ENCODE peak calls at places on chromosomes 12 and 14, in eight cellular contexts. P is osteocyte, S is nephron progenitor cell, R is RWPE1, Y is brain microvascular endothelial cell, T is coronary artery, C is A549, G is neural crest cell. E is an unnamed sample.

GRCh38 chr12:90099288-90099687 is 390.6 kb upstream of the ATP2B1 start:
- DNase-seq in P (no peak), S (no peak), R (no peak), Y (no peak), T (no peak), C (peak), G (no peak), E (no peak)

GRCh38 chr12:25100738-25101445 is 94.1 kb downstream of the DNAI7 start:
- DNase-seq in P (no peak), S (no peak), R (no peak), Y (no peak), T (no peak), C (no peak), G (no peak), E (no peak)

GRCh38 chr14:55628426-55628825 is 48.4 kb downstream of the KTN1 start:
- DNase-seq in P (no peak), S (no peak), R (no peak), Y (no peak), T (no peak), C (no peak), G (no peak), E (no peak)

GRCh38 chr14:69535230-69535848 is 39.3 kb downstream of the CCDC177 start:
- DNase-seq in P (no peak), S (peak), R (peak), Y (peak), T (no peak), C (peak), G (peak), E (no peak)

GRCh38 chr12:3792623-3793288 is 39.8 kb upstream of the CRACR2A start:
- DNase-seq in P (no peak), S (no peak), R (no peak), Y (no peak), T (no peak), C (no peak), G (no peak), E (no peak)

GRCh38 chr12:125518074-125518473 is 452.8 kb downstream of the AACS start:
- DNase-seq in P (no peak), S (peak), R (no peak), Y (no peak), T (no peak), C (no peak), G (peak), E (no peak)

GRCh38 chr12:3743803-3744202 is 9.1 kb downstream of the CRACR2A start:
- DNase-seq in P (no peak), S (no peak), R (no peak), Y (peak), T (no peak), C (no peak), G (no peak), E (no peak)

GRCh38 chr14:55221186-55221585 is 29.8 kb upstream of the DLGAP5 start:
- DNase-seq in P (no peak), S (no peak), R (peak), Y (peak), T (no peak), C (no peak), G (no peak), E (no peak)

GRCh38 chr14:63393002-63393401 is 74.3 kb upstream of the GPHB5 start:
- DNase-seq in P (no peak), S (no peak), R (no peak), Y (no peak), T (no peak), C (no peak), G (no peak), E (no peak)

GRCh38 chr14:55438066-55438683 is 2.2 kb downstream of the TBPL2 start:
- DNase-seq in P (no peak), S (peak), R (peak), Y (peak), T (no peak), C (peak), G (no peak), E (no peak)

GRCh38 chr12:40107803-40108620 is 2.1 kb upstream of the SLC2A13 start:
- DNase-seq in P (no peak), S (no peak), R (no peak), Y (no peak), T (no peak), C (no peak), G (no peak), E (no peak)
- TF ChIP-seq CTCF in P (no peak), S (no peak), R (peak), Y (no peak), T (no peak), C (no peak), G (no peak), E (peak)

GRCh38 chr12:52175411-52176350 is 16.1 kb downstream of the KRT80 start:
- DNase-seq in P (no peak), S (peak), R (peak), Y (no peak), T (no peak), C (no peak), G (no peak), E (no peak)
- TF ChIP-seq CTCF in P (peak), S (no peak), R (no peak), Y (peak), T (no peak), C (no peak), G (peak), E (peak)

GRCh38 chr14:60331201-60332045 is 82.4 kb downstream of the PPM1A start:
- DNase-seq in P (no peak), S (peak), R (no peak), Y (peak), T (no peak), C (peak), G (peak), E (no peak)

GRCh38 chr14:60327447-60328331 is 78.7 kb downstream of the PPM1A start:
- DNase-seq in P (no peak), S (peak), R (no peak), Y (peak), T (no peak), C (peak), G (no peak), E (no peak)

GRCh38 chr14:60328588-60328987 is 79.6 kb downstream of the PPM1A start:
- DNase-seq in P (no peak), S (no peak), R (no peak), Y (no peak), T (no peak), C (no peak), G (no peak), E (no peak)

GRCh38 chr14:60332869-60333268 is 83.8 kb downstream of the PPM1A start:
- DNase-seq in P (no peak), S (no peak), R (no peak), Y (no peak), T (no peak), C (no peak), G (no peak), E (no peak)

DNA sequence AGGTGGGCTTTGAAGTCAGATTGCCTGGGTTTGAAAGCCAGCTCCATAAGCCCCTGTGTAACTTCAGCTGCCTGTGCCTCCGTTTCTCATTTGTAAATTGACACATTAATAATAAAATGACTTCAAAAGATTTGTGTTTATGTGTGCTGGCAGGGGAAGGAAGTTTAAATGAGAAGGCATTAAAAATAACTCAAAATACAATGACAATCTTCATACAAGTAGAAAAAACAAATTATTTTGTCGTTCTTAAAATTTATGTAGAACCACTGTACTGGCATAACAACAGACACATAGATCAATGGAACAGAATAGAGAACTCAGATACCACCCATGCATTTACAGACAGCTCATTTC is 83.0 kb downstream of the PPM1A start:
- DNase-seq in P (no peak), S (no peak), R (no peak), Y (no peak), T (no peak), C (no peak), G (no peak), E (no peak)
- TF ChIP-seq CTCF in P (no peak), S (no peak), R (peak), Y (no peak), T (no peak), C (no peak), G (no peak), E (peak)

GRCh38 chr14:97723321-97723720 is 926.1 kb downstream of the VRK1 start:
- DNase-seq in P (no peak), S (no peak), R (no peak), Y (no peak), T (no peak), C (no peak), G (no peak), E (no peak)

GRCh38 chr14:97730706-97731105 is 933.5 kb downstream of the VRK1 start:
- DNase-seq in P (no peak), S (no peak), R (no peak), Y (no peak), T (no peak), C (no peak), G (no peak), E (no peak)

GRCh38 chr14:97723834-97724770 is 926.9 kb downstream of the VRK1 start:
- DNase-seq in P (no peak), S (no peak), R (no peak), Y (no peak), T (no peak), C (peak), G (no peak), E (no peak)

DNA sequence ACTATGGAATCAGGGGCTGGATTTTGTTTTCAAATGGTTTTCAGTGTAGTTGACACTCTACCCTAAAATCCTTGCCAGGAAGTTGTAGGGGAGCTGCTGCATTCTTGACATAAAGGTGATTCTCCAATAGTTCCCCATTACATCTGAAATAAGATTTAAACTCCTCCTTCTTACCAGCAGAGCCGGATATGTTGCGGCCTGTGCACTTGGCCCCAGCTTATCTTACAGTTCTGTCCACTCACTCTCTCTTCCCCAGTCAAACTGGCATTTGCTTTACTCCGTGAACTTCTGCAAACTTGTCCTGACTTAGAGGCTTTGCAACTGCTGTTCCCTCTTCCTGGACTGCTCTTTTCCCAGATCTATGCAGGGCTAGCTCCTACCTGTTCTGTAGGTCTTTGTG is 929.5 kb downstream of the VRK1 start:
- DNase-seq in P (no peak), S (no peak), R (no peak), Y (no peak), T (no peak), C (no peak), G (no peak), E (no peak)
- TF ChIP-seq CTCF in P (no peak), S (no peak), R (no peak), Y (no peak), T (no peak), C (no peak), G (no peak), E (no peak)

DNA sequence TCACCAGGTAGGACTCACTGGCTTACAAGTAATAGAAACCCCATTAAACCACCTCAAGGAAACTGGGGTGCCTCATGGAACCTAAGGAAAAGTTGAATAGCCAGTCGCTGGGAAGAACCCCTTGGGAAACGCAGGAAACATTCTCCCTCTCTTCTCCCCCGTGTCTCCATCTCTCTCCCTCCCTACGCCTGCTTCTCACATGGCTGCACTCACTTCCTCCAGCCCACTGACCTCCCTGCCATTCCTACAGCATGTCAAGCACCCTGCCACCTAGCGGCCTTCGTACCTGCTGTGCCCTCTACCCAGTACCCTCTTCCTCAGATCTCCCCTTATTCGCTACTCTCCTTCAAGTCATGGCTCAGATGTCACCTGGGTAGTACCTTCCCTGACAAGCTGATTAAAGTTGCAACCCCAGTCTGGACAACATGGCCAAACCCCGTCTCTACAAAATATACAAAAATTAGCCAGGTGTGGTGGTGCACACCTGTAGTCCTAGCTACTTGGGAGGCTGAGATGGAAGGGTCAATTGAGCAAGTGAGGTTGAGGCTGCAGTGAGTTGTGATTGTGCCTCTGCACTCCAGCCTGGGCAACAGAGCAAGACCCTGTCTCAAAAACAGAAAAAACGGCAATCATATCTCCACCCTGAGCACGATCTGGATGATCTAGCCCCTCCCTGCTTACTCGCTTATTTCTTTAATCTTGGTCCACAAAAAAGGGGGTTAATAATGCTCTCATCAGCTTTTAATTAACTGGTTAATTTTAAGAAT is 6.4 kb upstream of the DTX1 start:
- DNase-seq in P (no peak), S (peak), R (no peak), Y (no peak), T (no peak), C (peak), G (peak), E (no peak)
- TF ChIP-seq CTCF in P (no peak), S (peak), R (no peak), Y (peak), T (no peak), C (peak), G (peak), E (peak)

GRCh38 chr14:33239465-33239864 is 300.8 kb downstream of the NPAS3 start:
- DNase-seq in P (no peak), S (no peak), R (no peak), Y (no peak), T (no peak), C (no peak), G (no peak), E (no peak)

GRCh38 chr14:33237102-33237501 is 298.4 kb downstream of the NPAS3 start:
- DNase-seq in P (no peak), S (no peak), R (no peak), Y (no peak), T (no peak), C (no peak), G (no peak), E (no peak)
- TF ChIP-seq CTCF in P (no peak), S (no peak), R (no peak), Y (no peak), T (no peak), C (no peak), G (no peak), E (no peak)

GRCh38 chr14:49673586-49673985 is 14.4 kb downstream of the POLE2 start:
- DNase-seq in P (no peak), S (no peak), R (no peak), Y (no peak), T (no peak), C (no peak), G (no peak), E (no peak)

GRCh38 chr14:49679271-49679670 is 8.7 kb downstream of the POLE2 start:
- DNase-seq in P (no peak), S (no peak), R (no peak), Y (no peak), T (no peak), C (no peak), G (no peak), E (no peak)

GRCh38 chr14:49677643-49678042 is 10.4 kb downstream of the POLE2 start:
- DNase-seq in P (no peak), S (no peak), R (no peak), Y (no peak), T (no peak), C (no peak), G (no peak), E (no peak)
- TF ChIP-seq CTCF in P (peak), S (no peak), R (no peak), Y (peak), T (no peak), C (no peak), G (peak), E (peak)

DNA sequence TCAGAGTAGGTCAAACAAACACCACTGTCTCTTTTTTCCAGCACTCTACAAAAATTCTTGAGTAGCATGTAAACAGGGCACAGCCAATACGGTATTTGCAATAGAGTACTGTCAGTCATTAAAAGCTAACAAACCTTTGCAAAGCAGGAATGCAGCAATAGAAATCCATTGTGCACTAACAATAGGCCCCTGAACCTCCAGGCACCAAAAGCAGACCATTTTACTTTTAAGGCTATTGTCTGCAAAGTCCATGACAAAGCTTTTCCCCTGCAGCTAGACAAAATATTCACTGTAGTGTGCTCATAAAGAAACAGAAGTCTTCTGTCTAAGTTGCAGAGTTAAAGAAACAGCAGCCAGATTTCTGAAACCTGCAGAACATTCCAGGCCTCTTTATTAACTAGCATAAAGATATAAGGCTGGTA is 191.9 kb downstream of the SOX5 start:
- DNase-seq in P (no peak), S (no peak), R (no peak), Y (no peak), T (no peak), C (no peak), G (no peak), E (no peak)
- TF ChIP-seq CTCF in P (no peak), S (no peak), R (no peak), Y (no peak), T (no peak), C (no peak), G (no peak), E (no peak)